ENCODE peak calls at places on chromosomes 6 and 20, in seven cellular contexts. C, D, G, S, Z, T and Q are unnamed samples.

GRCh38 chr6:65707134-65707826 is at the start of gene EYS:
- DNase-seq in C (no peak), D (no peak), G (no peak), S (no peak), Z (peak; percentile 7), T (no peak), Q (no peak)

GRCh38 chr6:144008501-144009245 is 614 bp upstream of the PLAGL1 start:
- DNase-seq in C (no peak), D (no peak), G (no peak), S (no peak), Z (no peak), T (no peak), Q (no peak)

GRCh38 chr6:169579712-169580111 is 122.1 kb downstream of the WDR27 start:
- DNase-seq in C (no peak), D (no peak), G (no peak), S (no peak), Z (no peak), T (no peak), Q (no peak)

GRCh38 chr6:78598966-78599365 is 268.4 kb upstream of the IRAK1BP1 start:
- DNase-seq in C (peak; percentile 32), D (no peak), G (no peak), S (no peak), Z (no peak), T (peak; percentile 95), Q (no peak)

GRCh38 chr20:32985596-32985995 is 18.6 kb downstream of the SUN5 start:
- DNase-seq in C (no peak), D (no peak), G (no peak), S (no peak), Z (no peak), T (no peak), Q (no peak)

GRCh38 chr20:24936526-24937407 is 12.3 kb upstream of the CST7 start:
- DNase-seq in C (no peak), D (no peak), G (no peak), S (no peak), Z (no peak), T (no peak), Q (no peak)

GRCh38 chr6:132527791-132528190 is 10.3 kb upstream of the TAAR9 start:
- DNase-seq in C (no peak), D (peak; percentile 11), G (no peak), S (no peak), Z (no peak), T (no peak), Q (no peak)

GRCh38 chr6:1438471-1438881 is 49.1 kb downstream of the FOXF2 start:
- DNase-seq in C (no peak), D (no peak), G (no peak), S (no peak), Z (no peak), T (no peak), Q (no peak)

GRCh38 chr20:45892049-45892816 is 1.1 kb downstream of the CTSA start:
- DNase-seq in C (peak; percentile 57), D (peak; percentile 51), G (no peak), S (no peak), Z (peak; percentile 39), T (no peak), Q (no peak)

GRCh38 chr20:34570859-34571306 is 12.4 kb downstream of the MAP1LC3A start:
- DNase-seq in C (peak; percentile 23), D (no peak), G (no peak), S (no peak), Z (no peak), T (peak; percentile 16), Q (no peak)

GRCh38 chr20:63978319-63979220 is 872 bp downstream of the SAMD10 start:
- DNase-seq in C (no peak), D (peak; percentile 90), G (no peak), S (peak; percentile 40), Z (peak; percentile 79), T (no peak), Q (no peak)

GRCh38 chr6:25312703-25313102 is 33.5 kb downstream of the CARMIL1 start:
- DNase-seq in C (peak; percentile 89), D (peak; percentile 40), G (no peak), S (no peak), Z (no peak), T (no peak), Q (no peak)

DNA sequence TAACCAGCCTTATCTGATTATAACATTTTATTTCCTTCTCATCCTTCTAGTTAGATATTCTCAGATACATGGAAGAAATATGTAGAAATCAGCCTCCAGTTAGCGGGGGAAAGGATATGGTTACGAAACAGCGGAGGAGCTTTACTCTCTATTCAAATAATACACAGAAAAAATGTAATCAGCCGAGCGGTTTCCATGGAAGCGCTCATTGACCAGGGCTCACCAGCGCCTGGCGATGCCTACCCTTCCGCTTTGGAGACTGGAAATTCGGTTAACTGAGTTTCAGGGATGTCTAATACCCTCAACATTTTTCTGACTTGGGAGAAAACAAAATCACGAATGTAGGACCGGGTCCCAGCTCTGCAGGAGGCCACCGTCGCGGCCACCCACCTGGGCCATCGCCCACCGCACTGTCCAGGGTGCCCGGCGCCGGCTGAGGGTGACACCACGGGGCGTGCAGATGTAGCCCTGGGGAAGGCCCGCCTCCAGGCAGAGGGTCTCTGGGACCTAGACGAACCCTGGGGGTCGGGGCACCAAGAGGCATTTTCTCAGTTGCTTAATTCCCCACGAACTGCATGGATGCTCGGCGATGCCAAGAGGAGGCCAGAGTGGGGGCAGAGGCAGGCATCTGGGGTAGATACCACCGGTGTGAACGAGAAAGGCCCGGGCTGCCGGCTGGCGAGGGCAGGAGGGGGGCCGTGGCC is 1.7 kb downstream of the PRR18 start:
- DNase-seq in C (no peak), D (no peak), G (no peak), S (no peak), Z (no peak), T (no peak), Q (no peak)
- H3K4me3 ChIP-seq in C (no peak overlapping the region), D (no peak overlapping the region), G (peak overlapping the region; percentile 53), S (no peak overlapping the region), Z (no peak overlapping the region), T (no peak overlapping the region), Q (peak overlapping the region; percentile 61)

DNA sequence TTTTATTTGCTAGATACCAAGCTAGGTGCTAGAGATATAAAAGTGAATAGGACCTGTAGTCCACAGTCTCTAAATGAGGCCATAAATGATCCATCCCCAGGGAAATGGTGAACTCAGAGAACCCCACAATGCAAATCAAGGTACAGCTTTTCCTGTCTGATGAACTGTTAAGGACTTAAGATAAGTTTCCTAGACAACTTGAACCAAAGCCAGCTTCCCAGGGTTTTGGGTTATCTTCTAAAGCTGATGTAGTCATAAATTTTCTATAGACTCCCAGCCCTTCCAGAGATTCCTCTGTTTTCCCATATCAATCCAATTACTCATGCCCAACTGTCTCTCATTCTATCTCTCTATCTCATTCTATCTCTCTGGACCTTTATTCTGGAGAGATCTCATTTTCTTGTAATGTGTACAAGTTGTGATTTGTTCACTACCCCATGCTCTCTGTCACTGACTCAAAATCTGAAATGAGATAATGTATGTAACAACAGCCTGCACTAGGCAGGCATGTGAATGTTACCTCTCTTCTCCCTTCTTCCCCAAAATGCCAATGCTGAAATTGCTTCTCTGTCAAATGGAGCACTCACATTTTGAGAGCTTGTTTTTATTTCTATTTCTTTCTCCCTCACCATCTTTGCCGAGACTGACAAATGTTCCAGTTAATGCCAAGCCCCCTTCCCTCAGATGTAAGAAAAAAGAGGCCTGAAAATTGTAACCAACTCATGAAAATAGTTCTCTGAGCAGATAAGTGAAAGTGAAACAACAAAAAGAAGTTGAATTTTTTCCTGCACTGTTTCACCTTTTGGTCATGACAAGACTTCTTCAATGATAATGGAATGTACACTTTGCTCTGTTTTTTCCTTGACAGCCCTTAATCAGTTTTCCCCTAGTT is 279.9 kb downstream of the SLC35F1 start:
- DNase-seq in C (no peak), D (no peak), G (no peak), S (no peak), Z (no peak), T (no peak), Q (no peak)
- H3K4me3 ChIP-seq in C (no peak overlapping the region), D (no peak overlapping the region), G (no peak overlapping the region), S (no peak overlapping the region), Z (no peak overlapping the region), T (no peak overlapping the region), Q (peak overlapping the region; percentile 13)

DNA sequence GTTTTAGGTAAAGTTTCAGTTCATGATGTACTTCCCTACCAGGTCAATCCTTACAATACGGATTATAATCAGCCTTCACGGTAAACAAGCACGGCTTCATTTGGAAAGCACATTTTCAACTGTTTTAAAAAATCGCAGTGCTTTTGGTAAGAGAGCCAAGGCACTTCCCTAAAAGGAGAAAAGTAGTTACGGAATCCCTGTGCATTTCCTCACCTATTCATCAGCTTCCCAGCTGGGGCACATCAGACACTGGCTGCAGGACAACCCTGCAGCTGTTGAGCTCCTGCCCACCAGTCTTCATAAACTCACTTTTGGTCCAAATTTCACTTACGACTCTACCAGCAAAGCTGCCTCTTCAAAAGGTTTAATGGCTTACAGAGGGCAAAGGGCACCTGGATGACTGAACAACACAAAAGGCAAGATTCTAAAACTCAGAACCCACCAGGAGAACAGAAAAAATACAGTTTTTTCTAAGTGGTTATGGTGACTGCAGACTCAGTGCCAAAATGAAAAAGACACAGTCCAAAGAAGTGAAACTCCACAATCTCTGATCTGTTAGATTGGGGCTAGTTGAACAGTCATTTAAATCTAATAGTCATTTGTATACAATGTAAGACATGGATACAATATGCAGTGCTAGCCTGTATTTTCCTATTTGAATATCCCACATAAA is 7.5 kb downstream of the SNX5 start:
- DNase-seq in C (peak; percentile 89), D (no peak), G (no peak), S (no peak), Z (no peak), T (no peak), Q (no peak)
- H3K4me3 ChIP-seq in C (no peak overlapping the region), D (no peak overlapping the region), G (no peak overlapping the region), S (no peak overlapping the region), Z (no peak overlapping the region), T (peak overlapping the region; percentile 22), Q (peak overlapping the region; percentile 39)

DNA sequence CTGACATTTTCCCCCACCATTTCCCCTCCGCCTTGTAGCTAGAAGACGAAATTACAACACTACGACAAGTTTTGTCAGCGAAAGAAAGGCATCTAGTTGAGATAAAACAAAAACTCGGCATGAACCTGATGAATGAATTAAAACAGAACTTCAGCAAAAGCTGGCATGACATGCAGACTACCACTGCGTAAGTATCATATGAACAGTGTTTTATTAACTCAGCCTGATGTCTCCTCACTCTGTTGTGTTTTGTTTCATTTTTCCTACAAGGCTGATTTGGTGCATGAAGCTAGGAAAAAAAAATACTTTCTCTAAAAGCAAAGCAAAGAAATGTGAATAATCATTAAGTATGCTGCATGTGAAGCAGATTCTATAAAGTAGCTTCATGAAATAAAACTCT is 72.7 kb downstream of the HDDC2 start:
- DNase-seq in C (peak; percentile 16), D (no peak), G (no peak), S (no peak), Z (no peak), T (no peak), Q (no peak)
- H3K4me3 ChIP-seq in C (no peak overlapping the region), D (no peak overlapping the region), G (peak overlapping the region; percentile 25), S (no peak overlapping the region), Z (peak overlapping the region; percentile 5), T (no peak overlapping the region), Q (peak overlapping the region; percentile 16)

GRCh38 chr6:158237656-158238055 is 69.5 kb downstream of the GTF2H5 start:
- DNase-seq in C (no peak), D (no peak), G (no peak), S (no peak), Z (no peak), T (no peak), Q (no peak)
- H3K4me3 ChIP-seq in C (no peak overlapping the region), D (no peak overlapping the region), G (no peak overlapping the region), S (no peak overlapping the region), Z (no peak overlapping the region), T (no peak overlapping the region), Q (no peak overlapping the region)

GRCh38 chr6:148770408-148771211 is 23.8 kb downstream of the UST start:
- DNase-seq in C (no peak), D (no peak), G (no peak), S (no peak), Z (no peak), T (no peak), Q (no peak)
- H3K4me3 ChIP-seq in C (no peak overlapping the region), D (no peak overlapping the region), G (no peak overlapping the region), S (no peak overlapping the region), Z (no peak overlapping the region), T (no peak overlapping the region), Q (no peak overlapping the region)

GRCh38 chr6:15420959-15421438 is 175.1 kb downstream of the JARID2 start:
- DNase-seq in C (no peak), D (no peak), G (no peak), S (no peak), Z (no peak), T (no peak), Q (no peak)
- H3K4me3 ChIP-seq in C (no peak overlapping the region), D (no peak overlapping the region), G (no peak overlapping the region), S (no peak overlapping the region), Z (no peak overlapping the region), T (no peak overlapping the region), Q (no peak overlapping the region)